ENCODE peak calls at places on chromosomes 3 and 15, in five cellular contexts. J is H1, B is H9, L is mesenchymal stem cell, K is mesendoderm. W is an unnamed sample.

GRCh38 chr3:39149498-39150169 is 3.8 kb downstream of the CSRNP1 start:
- DNase-seq in J (no peak), B (no peak), L (no peak), K (no peak), W (no peak)

GRCh38 chr3:150074697-150075416 is 104.2 kb upstream of the PFN2 start:
- DNase-seq in J (no peak), B (no peak), L (no peak), K (no peak), W (no peak)

GRCh38 chr3:22542311-22542710 is 660.8 kb upstream of the UBE2E2 start:
- DNase-seq in J (no peak), B (no peak), L (peak; percentile 12), K (peak; percentile 8), W (no peak)

GRCh38 chr3:79878697-79879096 is 110.9 kb upstream of the ROBO1 start:
- DNase-seq in J (no peak), B (no peak), L (no peak), K (peak; percentile 4), W (no peak)

GRCh38 chr3:148757238-148757930 is 59.7 kb downstream of the AGTR1 start:
- DNase-seq in J (no peak), B (no peak), L (peak; percentile 82), K (no peak), W (peak; percentile 65)

GRCh38 chr3:173876476-173876875 is 478.9 kb downstream of the NLGN1 start:
- DNase-seq in J (no peak), B (no peak), L (peak; percentile 14), K (no peak), W (no peak)

GRCh38 chr3:12934431-12934830 is 93.1 kb upstream of the RPL32 start:
- DNase-seq in J (no peak), B (no peak), L (no peak), K (no peak), W (no peak)

GRCh38 chr15:84598250-84598649 is 2.6 kb upstream of the ZSCAN2 start:
- DNase-seq in J (no peak), B (no peak), L (peak; percentile 45), K (peak; percentile 69), W (peak; percentile 24)

GRCh38 chr3:121574449-121574848 is 6.7 kb downstream of the ARGFX start:
- DNase-seq in J (peak; percentile 53), B (peak; percentile 47), L (peak; percentile 4), K (peak; percentile 74), W (peak; percentile 24)

GRCh38 chr3:185943363-185944106 is 5.7 kb upstream of the TRA2B start:
- DNase-seq in J (peak; percentile 93), B (peak; percentile 95), L (peak; percentile 87), K (peak; percentile 92), W (peak; percentile 76)

GRCh38 chr15:69104050-69104750 is 56.2 kb upstream of the GLCE start:
- DNase-seq in J (no peak), B (no peak), L (no peak), K (no peak), W (no peak)

GRCh38 chr15:23472678-23473077 is 25.6 kb upstream of the GOLGA6L2 start:
- DNase-seq in J (no peak), B (no peak), L (no peak), K (no peak), W (no peak)

GRCh38 chr3:15120986-15121385 is 22.0 kb upstream of the RBSN start:
- DNase-seq in J (no peak), B (no peak), L (no peak), K (no peak), W (no peak)

GRCh38 chr3:130658666-130659065 is 88.0 kb downstream of the PIK3R4 start:
- DNase-seq in J (no peak), B (no peak), L (peak; percentile 11), K (peak; percentile 7), W (peak; percentile 36)

GRCh38 chr3:100151024-100151707 is 36.9 kb upstream of the FILIP1L start:
- DNase-seq in J (no peak), B (no peak), L (no peak), K (peak; percentile 46), W (no peak)

DNA sequence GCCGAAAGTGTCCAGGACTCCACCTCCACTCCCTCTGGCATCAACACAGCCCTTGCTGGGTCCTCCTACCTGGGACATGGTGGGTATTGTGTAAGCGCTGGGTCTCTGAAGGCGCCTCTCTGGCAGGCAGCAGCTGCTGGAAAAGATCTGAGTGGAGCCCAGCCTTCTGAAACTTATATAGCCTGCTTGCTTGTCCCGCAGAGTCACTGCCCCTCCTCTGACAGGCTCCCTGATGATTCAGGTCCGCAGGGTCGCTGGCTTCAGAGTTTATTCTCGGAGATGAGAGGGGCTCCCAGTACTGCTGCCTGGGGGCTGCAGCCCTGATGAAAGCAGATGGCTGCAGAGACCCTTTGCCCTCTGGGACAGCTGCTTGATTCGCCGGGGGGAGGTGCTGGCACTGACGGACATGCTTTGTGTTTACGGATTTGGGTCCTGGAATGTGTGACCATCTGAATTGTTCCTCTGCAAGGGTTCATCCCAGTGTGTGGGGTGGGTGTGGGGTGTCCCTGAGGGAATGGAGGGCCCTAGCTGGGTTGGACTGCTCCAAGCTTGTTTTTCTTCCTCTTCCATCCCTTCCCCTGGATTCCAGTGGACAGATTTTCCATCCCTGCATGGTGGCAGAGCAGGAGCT is at the start of gene MUSTN1:
- DNase-seq in J (no peak), B (no peak), L (peak; percentile 24), K (no peak), W (peak; percentile 41)
- H2BK120ac ChIP-seq in J (no peak within 1 kb of the TSS), B (no peak within 1 kb of the TSS), L (no peak within 1 kb of the TSS), K (no peak within 1 kb of the TSS), W (peak within 1 kb of the TSS; percentile 0)

DNA sequence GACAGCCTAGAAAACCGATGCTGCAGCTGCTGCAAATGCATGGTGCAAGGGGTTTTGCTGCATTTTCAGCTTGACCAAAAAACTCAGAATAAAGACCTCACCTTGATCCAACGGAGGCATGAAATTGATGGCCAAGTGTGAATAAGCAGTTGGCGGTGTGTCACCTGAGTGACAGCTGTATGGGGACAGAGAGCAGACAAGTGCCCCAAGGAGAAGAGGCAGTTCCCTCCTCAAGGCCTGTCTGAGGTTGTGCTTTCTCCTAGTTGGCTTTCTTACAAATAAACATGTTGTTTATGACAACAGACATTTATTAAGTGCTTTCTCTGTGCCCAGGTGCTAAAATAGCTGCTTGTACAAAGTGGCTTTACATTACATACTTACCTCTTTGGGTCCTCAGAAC is 10.3 kb downstream of the PGPEP1L start:
- DNase-seq in J (no peak), B (no peak), L (no peak), K (no peak), W (no peak)
- H2BK120ac ChIP-seq in J (no peak overlapping the region), B (no peak overlapping the region), L (no peak overlapping the region), K (no peak overlapping the region), W (no peak overlapping the region)

DNA sequence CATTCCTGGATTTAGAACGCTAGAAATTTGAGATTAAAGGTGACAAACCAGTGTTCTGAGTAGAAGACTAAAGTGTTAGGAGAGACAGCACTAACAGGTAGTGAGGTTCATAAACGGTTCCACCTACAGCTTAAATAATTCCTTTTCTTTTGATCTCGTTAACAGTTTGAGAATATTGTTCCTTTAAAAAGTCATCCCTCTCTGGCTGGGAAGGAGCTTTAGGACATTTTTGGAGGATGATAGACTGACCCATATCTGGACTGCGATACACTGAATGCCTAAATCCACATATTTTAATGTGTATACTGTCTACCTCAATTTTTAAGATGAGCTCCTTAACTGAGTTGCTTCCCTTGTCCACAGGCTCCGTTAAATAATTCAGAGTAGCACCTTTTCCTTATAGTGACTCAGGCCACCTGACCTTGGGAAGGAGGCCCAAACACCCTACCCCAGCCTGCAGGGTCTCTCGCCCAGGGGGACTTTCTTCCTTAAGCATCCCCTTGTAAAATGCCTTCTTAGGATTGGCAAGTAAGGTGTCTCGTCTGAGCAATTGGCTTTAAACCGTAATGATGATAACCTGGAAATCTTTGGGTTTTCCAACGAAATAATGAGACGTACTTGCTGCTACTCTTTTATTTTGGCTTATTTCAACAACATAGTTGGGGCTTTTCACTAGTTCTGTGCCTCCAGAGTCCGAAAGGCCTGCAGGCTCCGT is 3.3 kb downstream of the TRIM71 start:
- DNase-seq in J (no peak), B (no peak), L (no peak), K (no peak), W (no peak)
- H2BK120ac ChIP-seq in J (no peak overlapping the region), B (no peak overlapping the region), L (no peak overlapping the region), K (no peak overlapping the region), W (no peak overlapping the region)

DNA sequence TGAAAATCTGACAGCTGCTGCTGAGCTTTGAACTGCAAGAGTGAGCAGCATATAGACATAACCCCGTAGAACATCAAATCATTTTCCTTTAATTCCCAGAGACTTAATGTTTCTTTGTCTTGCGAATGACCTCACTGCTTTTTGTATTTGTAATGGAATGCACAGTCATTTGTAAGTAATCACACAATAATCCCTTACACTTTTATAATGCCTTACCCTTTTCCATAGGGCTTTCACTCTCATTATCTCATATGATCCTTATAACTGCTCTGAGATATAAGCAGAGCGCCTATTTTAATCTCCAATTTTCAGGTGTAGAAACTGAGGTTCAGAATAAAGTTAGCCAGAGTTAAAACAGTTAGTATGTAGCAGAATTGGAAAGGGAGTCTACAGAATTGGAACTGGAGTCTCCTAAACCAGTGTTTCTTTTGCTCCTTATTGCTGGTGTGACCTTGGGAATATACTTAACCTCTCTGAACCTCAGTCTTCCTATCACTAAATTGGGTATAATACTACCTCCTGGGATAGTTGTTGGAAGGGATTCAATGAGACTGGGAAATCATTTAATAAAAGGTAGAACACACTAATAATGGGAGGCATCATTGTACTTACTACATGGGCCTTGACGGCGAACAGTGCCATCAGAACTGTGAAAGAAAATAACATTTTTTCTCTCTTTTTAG is 54.9 kb downstream of the LPP start:
- DNase-seq in J (no peak), B (no peak), L (peak; percentile 70), K (no peak), W (peak; percentile 83)
- H2BK120ac ChIP-seq in J (no peak overlapping the region), B (no peak overlapping the region), L (peak overlapping the region; percentile 42), K (no peak overlapping the region), W (peak overlapping the region; percentile 83)

DNA sequence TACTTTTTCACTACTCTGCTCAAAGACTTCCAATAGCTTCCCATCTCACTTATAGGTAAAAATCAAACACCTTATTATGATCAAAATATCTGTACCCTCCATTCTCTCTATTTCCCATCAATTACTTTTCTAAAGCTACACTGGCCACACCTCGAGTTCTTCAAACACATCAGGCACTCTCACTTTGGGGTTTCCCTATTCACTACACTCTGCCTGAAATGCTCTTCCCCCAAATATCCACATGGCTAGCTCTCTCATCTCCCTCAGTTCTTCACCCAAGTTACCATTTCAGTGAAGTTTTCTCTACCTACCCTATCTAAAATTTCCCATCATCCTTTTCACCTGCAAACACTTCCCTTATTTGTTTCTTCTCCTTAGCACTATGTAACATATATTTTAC is 14.8 kb downstream of the UBE3A start:
- DNase-seq in J (no peak), B (no peak), L (no peak), K (no peak), W (no peak)
- H2BK120ac ChIP-seq in J (no peak overlapping the region), B (no peak overlapping the region), L (no peak overlapping the region), K (no peak overlapping the region), W (no peak overlapping the region)

DNA sequence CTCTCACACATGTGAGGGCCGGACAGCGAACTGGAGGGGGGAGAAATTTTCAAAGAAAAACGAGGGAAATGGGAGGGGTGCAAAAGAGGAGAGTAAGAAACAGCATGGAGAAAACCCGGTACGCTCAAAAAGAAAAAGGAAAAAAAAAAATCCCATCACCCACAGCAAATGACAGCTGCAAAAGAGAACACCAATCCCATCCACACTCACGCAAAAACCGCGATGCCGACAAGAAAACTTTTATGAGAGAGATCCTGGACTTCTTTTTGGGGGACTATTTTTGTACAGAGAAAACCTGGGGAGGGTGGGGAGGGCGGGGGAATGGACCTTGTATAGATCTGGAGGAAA is 1.5 kb downstream of the SOX2 start:
- DNase-seq in J (no peak), B (no peak), L (no peak), K (no peak), W (no peak)
- H2BK120ac ChIP-seq in J (no peak overlapping the region), B (no peak overlapping the region), L (no peak overlapping the region), K (no peak overlapping the region), W (no peak overlapping the region)

GRCh38 chr3:54861248-54862067 is 66.4 kb downstream of the LRTM1 start:
- DNase-seq in J (no peak), B (no peak), L (peak; percentile 28), K (no peak), W (peak; percentile 26)
- H2BK120ac ChIP-seq in J (no peak overlapping the region), B (no peak overlapping the region), L (no peak overlapping the region), K (no peak overlapping the region), W (peak overlapping the region; percentile 21)

GRCh38 chr3:43455233-43455632 is 166.6 kb downstream of the ANO10 start:
- DNase-seq in J (no peak), B (no peak), L (peak; percentile 65), K (peak; percentile 89), W (peak; percentile 76)
- H2BK120ac ChIP-seq in J (no peak overlapping the region), B (no peak overlapping the region), L (no peak overlapping the region), K (no peak overlapping the region), W (no peak overlapping the region)

W was measured in IMR-90.